ENCODE peak calls at places on chromosomes 7 and 10, in ten cellular contexts. W, Z, E, S, T, H, U, J, M and D are unnamed samples.
A peak's percentile ranks its signal among the peaks of the same experiment; 100 is the strongest.

GRCh38 chr10:25493122-25493893 is 318.5 kb downstream of the GPR158 start:
- DNase-seq in W (no peak), Z (peak; percentile 96), E (no peak), S (no peak), T (no peak), H (no peak), U (no peak), J (no peak), M (no peak), D (no peak)

GRCh38 chr10:5563237-5563961 is 38.6 kb downstream of the CALML3 start:
- DNase-seq in W (peak; percentile 74), Z (no peak), E (peak; percentile 37), S (peak; percentile 13), T (peak; percentile 56), H (no peak), U (peak; percentile 19), J (peak; percentile 20), M (no peak), D (no peak)

GRCh38 chr7:95469850-95470249 is 15.9 kb upstream of the ASB4 start:
- DNase-seq in W (no peak), Z (no peak), E (no peak), S (no peak), T (no peak), H (no peak), U (no peak), J (no peak), M (no peak), D (no peak)

GRCh38 chr10:85811405-85811804 is 555.2 kb downstream of the GRID1 start:
- DNase-seq in W (no peak), Z (no peak), E (no peak), S (no peak), T (no peak), H (no peak), U (no peak), J (no peak), M (no peak), D (no peak)

GRCh38 chr10:33484787-33485186 is 150.3 kb upstream of the NRP1 start:
- DNase-seq in W (no peak), Z (no peak), E (no peak), S (no peak), T (no peak), H (peak; percentile 53), U (no peak), J (peak; percentile 41), M (no peak), D (no peak)

GRCh38 chr10:30827531-30828120 is 198.1 kb upstream of the LYZL2 start:
- DNase-seq in W (peak; percentile 55), Z (peak; percentile 48), E (no peak), S (no peak), T (peak; percentile 18), H (no peak), U (no peak), J (no peak), M (no peak), D (peak; percentile 57)

GRCh38 chr10:12474727-12475414 is 125.5 kb downstream of the CAMK1D start:
- DNase-seq in W (no peak), Z (no peak), E (no peak), S (no peak), T (no peak), H (no peak), U (no peak), J (no peak), M (no peak), D (no peak)

GRCh38 chr10:89115876-89116627 is 91.1 kb downstream of the CH25H start:
- DNase-seq in W (no peak), Z (peak; percentile 56), E (no peak), S (no peak), T (no peak), H (no peak), U (no peak), J (no peak), M (no peak), D (no peak)

GRCh38 chr10:24382979-24383663 is 174.2 kb downstream of the KIAA1217 start:
- DNase-seq in W (no peak), Z (no peak), E (no peak), S (no peak), T (no peak), H (no peak), U (no peak), J (no peak), M (no peak), D (no peak)

GRCh38 chr10:24382045-24382444 is 173.1 kb downstream of the KIAA1217 start:
- DNase-seq in W (no peak), Z (no peak), E (no peak), S (no peak), T (no peak), H (no peak), U (no peak), J (no peak), M (no peak), D (no peak)

GRCh38 chr10:24384954-24385353 is 176.0 kb downstream of the KIAA1217 start:
- DNase-seq in W (no peak), Z (no peak), E (no peak), S (no peak), T (no peak), H (no peak), U (peak; percentile 53), J (no peak), M (no peak), D (peak; percentile 33)

GRCh38 chr10:24382596-24382978 is 173.6 kb downstream of the KIAA1217 start:
- DNase-seq in W (no peak), Z (no peak), E (no peak), S (no peak), T (no peak), H (no peak), U (no peak), J (no peak), M (no peak), D (no peak)

DNA sequence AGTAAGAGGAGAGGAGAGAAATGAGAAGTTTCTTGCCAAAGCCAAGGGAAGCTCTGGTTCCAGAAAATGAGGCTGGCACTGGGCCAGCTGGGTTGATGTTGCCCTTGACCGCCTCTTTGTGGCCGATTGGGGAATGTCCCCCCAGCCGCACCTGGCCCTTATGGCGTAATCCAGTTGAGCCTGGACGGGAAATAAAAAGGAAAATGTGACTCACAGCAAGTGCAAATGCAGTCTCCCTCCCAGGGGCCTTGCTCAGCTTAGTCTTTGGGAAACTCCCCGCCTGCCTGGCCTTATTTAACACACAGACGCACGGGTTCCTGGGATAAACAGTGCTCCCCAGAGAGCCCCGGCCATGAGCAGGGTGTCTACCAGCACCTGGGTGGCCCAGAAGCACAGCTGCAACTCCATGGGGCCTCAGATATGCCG is 174.8 kb downstream of the KIAA1217 start:
- DNase-seq in W (peak; percentile 94), Z (peak; percentile 74), E (peak; percentile 62), S (peak; percentile 89), T (no peak), H (peak; percentile 96), U (peak; percentile 92), J (peak; percentile 69), M (peak; percentile 24), D (peak; percentile 84)
- TF ChIP-seq POLR2A in W (no peak), Z (no peak), E (no peak), S (no peak), T (no peak), H (peak; percentile 15), U (no peak), J (no peak), M (no peak), D (no peak)

DNA sequence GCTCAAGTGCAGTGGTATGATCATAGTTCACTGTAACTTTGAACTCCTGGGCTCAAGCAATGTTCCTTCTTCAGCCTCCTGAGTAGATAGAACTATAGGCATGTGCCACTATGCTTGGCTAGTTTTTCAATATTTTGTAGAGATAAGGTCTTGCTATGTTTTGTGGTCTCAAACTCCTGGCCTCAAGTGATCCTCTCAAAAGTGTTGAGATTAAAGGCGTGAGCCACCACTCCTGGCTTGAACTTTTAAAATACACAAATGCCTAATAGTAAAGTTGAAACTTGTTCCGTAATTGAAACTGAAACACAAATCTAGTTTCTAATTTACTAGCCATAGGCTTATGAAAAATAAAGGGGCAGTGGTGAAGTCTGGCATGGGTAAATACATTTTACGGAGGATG is 65.7 kb downstream of the AP3M1 start:
- DNase-seq in W (no peak), Z (no peak), E (no peak), S (no peak), T (no peak), H (no peak), U (no peak), J (no peak), M (no peak), D (no peak)
- H3K36me3 ChIP-seq in W (peaks cover 3% of the 10 kb centered on the region), Z (peaks cover 10% of the 10 kb centered on the region), E (no peaks in the 10 kb centered on the region), S (no peaks in the 10 kb centered on the region), T (peaks cover 63% of the 10 kb centered on the region), H (no peaks in the 10 kb centered on the region), U (no peaks in the 10 kb centered on the region), J (no peaks in the 10 kb centered on the region), M (no peaks in the 10 kb centered on the region), D (peaks cover 3% of the 10 kb centered on the region)

GRCh38 chr7:44693641-44694313 is 54.9 kb upstream of the ZMIZ2 start:
- DNase-seq in W (peak; percentile 47), Z (no peak), E (no peak), S (no peak), T (no peak), H (no peak), U (no peak), J (no peak), M (no peak), D (no peak)
- TF ChIP-seq POLR2A in W (no peak), Z (no peak), E (no peak), S (no peak), T (no peak), H (no peak), U (no peak), J (no peak), M (no peak), D (no peak)

GRCh38 chr10:79165068-79165467 is 96.3 kb downstream of the ZMIZ1 start:
- DNase-seq in W (no peak), Z (no peak), E (no peak), S (no peak), T (no peak), H (no peak), U (no peak), J (peak; percentile 46), M (no peak), D (no peak)

GRCh38 chr10:79166312-79166721 is 97.6 kb downstream of the ZMIZ1 start:
- DNase-seq in W (no peak), Z (no peak), E (no peak), S (no peak), T (no peak), H (no peak), U (no peak), J (no peak), M (no peak), D (no peak)

GRCh38 chr10:79168231-79168630 is 99.5 kb downstream of the ZMIZ1 start:
- DNase-seq in W (no peak), Z (no peak), E (no peak), S (no peak), T (no peak), H (no peak), U (no peak), J (no peak), M (no peak), D (no peak)

GRCh38 chr10:79166741-79167140 is 98.0 kb downstream of the ZMIZ1 start:
- DNase-seq in W (no peak), Z (no peak), E (no peak), S (no peak), T (no peak), H (no peak), U (no peak), J (no peak), M (no peak), D (no peak)

DNA sequence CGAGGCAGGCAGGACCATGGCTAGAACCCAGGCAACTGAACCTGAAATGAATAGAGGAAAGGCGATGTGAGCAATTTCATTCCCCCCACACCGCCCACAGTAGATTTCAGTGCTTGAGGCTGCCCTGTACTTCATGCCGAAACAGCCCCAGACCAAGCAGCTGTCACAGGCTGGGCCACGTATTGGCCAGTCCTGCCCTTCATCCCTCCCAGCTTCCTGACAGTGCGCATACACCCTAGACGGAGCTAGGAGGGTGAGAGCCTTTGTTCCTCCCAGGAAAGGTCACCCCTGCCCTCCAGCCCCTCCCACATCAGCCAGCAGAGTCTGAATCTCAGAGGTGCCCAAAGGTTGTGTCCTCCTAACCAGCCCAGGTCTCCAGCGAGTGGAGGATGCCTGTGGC is 98.8 kb downstream of the ZMIZ1 start:
- DNase-seq in W (no peak), Z (no peak), E (no peak), S (no peak), T (no peak), H (no peak), U (no peak), J (no peak), M (no peak), D (no peak)
- H3K36me3 ChIP-seq in W (no peaks in the 10 kb centered on the region), Z (peaks cover 49% of the 10 kb centered on the region), E (no peaks in the 10 kb centered on the region), S (no peaks in the 10 kb centered on the region), T (peaks cover 35% of the 10 kb centered on the region), H (peaks cover 5% of the 10 kb centered on the region), U (no peaks in the 10 kb centered on the region), J (no peaks in the 10 kb centered on the region), M (peaks cover 18% of the 10 kb centered on the region), D (peaks cover 25% of the 10 kb centered on the region)